ENCODE peak calls at places on chromosomes 6 and 20, in seven cellular contexts. M, Q, B, G, A, P and K are unnamed samples.

GRCh38 chr6:143901885-143902708 is 37.8 kb downstream of the ZC2HC1B start:
- DNase-seq in A (peak), P (peak), Q (no peak), G (peak), B (no peak), M (no peak), K (no peak)

GRCh38 chr20:59158673-59159072 is 4.9 kb upstream of the ZNF831 start:
- DNase-seq in P (no peak), G (no peak), B (no peak), Q (no peak), A (no peak), M (no peak), K (no peak)

GRCh38 chr6:19417713-19418112 is 419.5 kb upstream of the ID4 start:
- DNase-seq in A (peak), G (no peak), Q (no peak), B (no peak), P (no peak), M (no peak), K (no peak)

GRCh38 chr20:3995067-3995748 is 20.1 kb downstream of the RNF24 start:
- DNase-seq in A (peak), Q (no peak), G (peak), P (peak), B (peak), M (no peak), K (peak)

GRCh38 chr6:98929498-98930060 is 18.2 kb downstream of the FBXL4 start:
- DNase-seq in M (no peak), G (peak), A (peak), Q (no peak), B (no peak), P (no peak), K (no peak)

GRCh38 chr6:33621396-33622388 is 570 bp downstream of the ITPR3 start:
- DNase-seq in A (peak), M (peak), Q (peak), B (peak), G (peak), P (no peak), K (peak)

GRCh38 chr20:17849901-17850673 is 118.5 kb downstream of the SNX5 start:
- DNase-seq in M (no peak), P (peak), A (peak), Q (no peak), B (peak), G (peak), K (peak)

GRCh38 chr6:82022614-82023102 is 224.9 kb downstream of the IBTK start:
- DNase-seq in A (peak), M (no peak), B (peak), G (peak), Q (no peak), P (peak), K (peak)

GRCh38 chr20:57069442-57069841 is 197.0 kb downstream of the BMP7 start:
- DNase-seq in Q (no peak), G (no peak), B (no peak), A (no peak), M (no peak), P (no peak), K (no peak)

GRCh38 chr6:84525907-84526306 is 238.5 kb downstream of the TBX18 start:
- DNase-seq in M (no peak), P (no peak), B (no peak), A (no peak), Q (no peak), G (no peak), K (no peak)

GRCh38 chr6:167152858-167153257 is 4.9 kb downstream of the GPR31 start:
- DNase-seq in B (no peak), Q (no peak), P (no peak), M (no peak), G (no peak), A (no peak), K (no peak)

GRCh38 chr6:40681622-40682021 is 94.5 kb upstream of the LRFN2 start:
- DNase-seq in A (no peak), B (no peak), G (no peak), Q (no peak), P (no peak), M (no peak), K (no peak)

GRCh38 chr6:73648166-73648565 is 5.6 kb downstream of the SLC17A5 start:
- DNase-seq in G (peak), A (peak), Q (no peak), B (no peak), M (no peak), P (no peak), K (no peak)

GRCh38 chr6:322205-322930 is 30.1 kb downstream of the DUSP22 start:
- DNase-seq in G (no peak), B (no peak), A (no peak), P (no peak), Q (no peak), M (no peak), K (no peak)

GRCh38 chr6:166683477-166683876 is 56.4 kb upstream of the RPS6KA2 start:
- DNase-seq in G (no peak), Q (no peak), P (peak), B (no peak), A (peak), M (no peak), K (no peak)

GRCh38 chr6:81767163-81768000 is 14.9 kb upstream of the TENT5A start:
- DNase-seq in B (peak), G (peak), A (peak), M (no peak), Q (no peak), P (peak), K (peak)

GRCh38 chr20:32316667-32317066 is 39.2 kb downstream of the KIF3B start:
- DNase-seq in G (no peak), P (no peak), B (no peak), A (peak), M (no peak), Q (no peak), K (peak)

GRCh38 chr20:47360489-47361267 is 4.2 kb upstream of the ZMYND8 start:
- DNase-seq in Q (peak), G (peak), A (peak), M (peak), B (peak), P (peak), K (peak)

GRCh38 chr20:61745397-61746146 is 320.1 kb downstream of the TAF4 start:
- DNase-seq in A (no peak), Q (no peak), P (no peak), G (no peak), M (no peak), B (no peak), K (no peak)

GRCh38 chr6:90290991-90291390 is 5.7 kb downstream of the BACH2 start:
- DNase-seq in P (no peak), G (no peak), A (no peak), Q (no peak), M (no peak), B (no peak), K (no peak)

GRCh38 chr6:160931378-160932343 is 59.9 kb upstream of the MAP3K4 start:
- DNase-seq in P (no peak), M (no peak), B (no peak), Q (no peak), G (no peak), A (no peak), K (no peak)

GRCh38 chr6:75418233-75418632 is 75.4 kb downstream of the FILIP1 start:
- DNase-seq in B (peak), P (peak), M (no peak), G (peak), A (peak), Q (no peak), K (peak)

GRCh38 chr20:38426006-38426405 is 9.1 kb downstream of the SNHG17 start:
- DNase-seq in M (no peak), A (peak), B (peak), Q (no peak), G (peak), P (peak), K (peak)

GRCh38 chr6:41651962-41652657 is 13.8 kb downstream of the MDFI start:
- DNase-seq in Q (no peak), P (no peak), M (no peak), G (no peak), B (no peak), A (no peak), K (no peak)

GRCh38 chr6:3415490-3415889 is 41.4 kb downstream of the SLC22A23 start:
- DNase-seq in G (no peak), B (no peak), Q (no peak), M (peak), P (no peak), A (no peak), K (no peak)

GRCh38 chr6:11921017-11921438 is 91.1 kb upstream of the HIVEP1 start:
- DNase-seq in M (peak), A (peak), P (peak), B (peak), Q (no peak), G (peak), K (peak)

GRCh38 chr6:120384671-120385070 is 949.6 kb downstream of the TBC1D32 start:
- DNase-seq in P (peak), A (no peak), Q (no peak), M (no peak), G (no peak), B (no peak), K (no peak)

GRCh38 chr20:38283236-38283635 is 20.7 kb upstream of the BPI start:
- DNase-seq in G (no peak), M (peak), Q (no peak), B (no peak), P (no peak), A (no peak), K (no peak)

GRCh38 chr6:14211596-14211961 is 94.0 kb downstream of the CD83 start:
- DNase-seq in M (peak), A (no peak), B (no peak), Q (peak), P (peak), G (peak), K (peak)

GRCh38 chr6:47209632-47210031 is 100.1 kb downstream of the TNFRSF21 start:
- DNase-seq in A (peak), G (peak), M (no peak), Q (no peak), B (no peak), P (peak), K (no peak)

GRCh38 chr20:21653628-21654027 is 51.8 kb upstream of the PAX1 start:
- DNase-seq in G (no peak), Q (no peak), A (no peak), M (no peak), P (no peak), B (no peak), K (no peak)

GRCh38 chr6:149225946-149226345 is 91.6 kb upstream of the TAB2 start:
- DNase-seq in A (no peak), B (no peak), M (no peak), Q (no peak), P (no peak), G (no peak), K (no peak)

GRCh38 chr6:162184465-162184864 is 543.1 kb downstream of the PRKN start:
- DNase-seq in G (no peak), P (no peak), M (no peak), Q (no peak), A (no peak), B (no peak), K (no peak)

GRCh38 chr20:47355489-47356219 is 845 bp downstream of the ZMYND8 start:
- DNase-seq in A (no peak), G (no peak), M (no peak), P (peak), Q (no peak), B (no peak), K (no peak)

GRCh38 chr20:20277772-20278382 is 90.0 kb upstream of the INSM1 start:
- DNase-seq in A (no peak), B (no peak), G (no peak), Q (no peak), M (no peak), P (no peak), K (no peak)